ENCODE peak calls at places on chromosomes 12 and 14, in nine cellular contexts. One of them, this sample, is unnamed.

GRCh38 chr14:32472512-32473472 is 143.7 kb downstream of the AKAP6 start:
- DNase-seq in iris pigment epithelial cell: peak; percentile 86
- DNase-seq in nephron progenitor cell: no peak
- DNase-seq in CD8-positive, alpha-beta T cell: no peak
- DNase-seq in T-helper 2 cell: no peak
- DNase-seq in hepatic stellate cell: no peak
- DNase-seq in CMK: no peak
- DNase-seq in heart right ventricle: peak; percentile 31
- DNase-seq in stimulated activated CD4-positive, alpha-beta T cell treated with anti-CD3 and anti-CD28 coated beads, Interleukin-2, amount 100 ng/mL, for 48 hours: no peak
- DNase-seq in this sample: peak; percentile 68

GRCh38 chr12:44503329-44503728 is 372.8 kb downstream of the NELL2 start:
- DNase-seq in iris pigment epithelial cell: no peak
- DNase-seq in CMK: no peak
- DNase-seq in stimulated activated CD4-positive, alpha-beta T cell treated with anti-CD3 and anti-CD28 coated beads, Interleukin-2, amount 100 ng/mL, for 48 hours: no peak
- DNase-seq in heart right ventricle: no peak
- DNase-seq in CD8-positive, alpha-beta T cell: no peak
- DNase-seq in T-helper 2 cell: no peak
- DNase-seq in hepatic stellate cell: no peak
- DNase-seq in nephron progenitor cell: no peak
- DNase-seq in this sample: no peak

GRCh38 chr12:105567061-105567460 is 236.6 kb downstream of the C12orf75 start:
- DNase-seq in heart right ventricle: no peak
- DNase-seq in CD8-positive, alpha-beta T cell: no peak
- DNase-seq in nephron progenitor cell: no peak
- DNase-seq in hepatic stellate cell: no peak
- DNase-seq in CMK: no peak
- DNase-seq in stimulated activated CD4-positive, alpha-beta T cell treated with anti-CD3 and anti-CD28 coated beads, Interleukin-2, amount 100 ng/mL, for 48 hours: no peak
- DNase-seq in T-helper 2 cell: no peak
- DNase-seq in iris pigment epithelial cell: no peak
- DNase-seq in this sample: no peak

GRCh38 chr12:121712462-121713256 is at the start of gene TMEM120B:
- DNase-seq in stimulated activated CD4-positive, alpha-beta T cell treated with anti-CD3 and anti-CD28 coated beads, Interleukin-2, amount 100 ng/mL, for 48 hours: peak; percentile 82
- DNase-seq in T-helper 2 cell: peak; percentile 71
- DNase-seq in nephron progenitor cell: peak; percentile 86
- DNase-seq in iris pigment epithelial cell: peak; percentile 69
- DNase-seq in CD8-positive, alpha-beta T cell: peak; percentile 81
- DNase-seq in heart right ventricle: peak; percentile 89
- DNase-seq in CMK: peak; percentile 54
- DNase-seq in hepatic stellate cell: peak; percentile 85
- DNase-seq in this sample: peak; percentile 89

GRCh38 chr14:22606380-22606779 is 8.3 kb downstream of the ABHD4 start:
- DNase-seq in nephron progenitor cell: no peak
- DNase-seq in CD8-positive, alpha-beta T cell: no peak
- DNase-seq in heart right ventricle: no peak
- DNase-seq in CMK: no peak
- DNase-seq in iris pigment epithelial cell: no peak
- DNase-seq in hepatic stellate cell: no peak
- DNase-seq in T-helper 2 cell: no peak
- DNase-seq in stimulated activated CD4-positive, alpha-beta T cell treated with anti-CD3 and anti-CD28 coated beads, Interleukin-2, amount 100 ng/mL, for 48 hours: no peak
- DNase-seq in this sample: no peak

GRCh38 chr14:52834440-52834842 is 43.0 kb upstream of the GNPNAT1 start:
- DNase-seq in T-helper 2 cell: no peak
- DNase-seq in hepatic stellate cell: peak; percentile 61
- DNase-seq in CD8-positive, alpha-beta T cell: no peak
- DNase-seq in stimulated activated CD4-positive, alpha-beta T cell treated with anti-CD3 and anti-CD28 coated beads, Interleukin-2, amount 100 ng/mL, for 48 hours: no peak
- DNase-seq in heart right ventricle: no peak
- DNase-seq in nephron progenitor cell: no peak
- DNase-seq in iris pigment epithelial cell: peak; percentile 94
- DNase-seq in CMK: no peak
- DNase-seq in this sample: peak; percentile 22

GRCh38 chr12:57173089-57173488 is 25.7 kb upstream of the LRP1-AS start:
- DNase-seq in heart right ventricle: no peak
- DNase-seq in nephron progenitor cell: peak; percentile 45
- DNase-seq in CD8-positive, alpha-beta T cell: peak; percentile 27
- DNase-seq in iris pigment epithelial cell: no peak
- DNase-seq in hepatic stellate cell: peak; percentile 62
- DNase-seq in stimulated activated CD4-positive, alpha-beta T cell treated with anti-CD3 and anti-CD28 coated beads, Interleukin-2, amount 100 ng/mL, for 48 hours: no peak
- DNase-seq in T-helper 2 cell: no peak
- DNase-seq in CMK: no peak
- DNase-seq in this sample: peak; percentile 51

GRCh38 chr14:63343878-63344277 is 25.1 kb upstream of the GPHB5 start:
- DNase-seq in nephron progenitor cell: no peak
- DNase-seq in heart right ventricle: no peak
- DNase-seq in hepatic stellate cell: no peak
- DNase-seq in iris pigment epithelial cell: peak; percentile 53
- DNase-seq in T-helper 2 cell: no peak
- DNase-seq in CMK: no peak
- DNase-seq in stimulated activated CD4-positive, alpha-beta T cell treated with anti-CD3 and anti-CD28 coated beads, Interleukin-2, amount 100 ng/mL, for 48 hours: no peak
- DNase-seq in CD8-positive, alpha-beta T cell: no peak
- DNase-seq in this sample: no peak

GRCh38 chr12:5511644-5512584 is 80.0 kb downstream of the NTF3 start:
- DNase-seq in iris pigment epithelial cell: peak; percentile 5
- DNase-seq in T-helper 2 cell: no peak
- DNase-seq in CMK: no peak
- DNase-seq in heart right ventricle: peak; percentile 55
- DNase-seq in hepatic stellate cell: peak; percentile 40
- DNase-seq in stimulated activated CD4-positive, alpha-beta T cell treated with anti-CD3 and anti-CD28 coated beads, Interleukin-2, amount 100 ng/mL, for 48 hours: peak; percentile 4
- DNase-seq in nephron progenitor cell: peak; percentile 58
- DNase-seq in CD8-positive, alpha-beta T cell: no peak
- DNase-seq in this sample: peak; percentile 73

GRCh38 chr12:32437095-32437515 is 37.7 kb downstream of the FGD4 start:
- DNase-seq in T-helper 2 cell: no peak
- DNase-seq in hepatic stellate cell: peak; percentile 66
- DNase-seq in iris pigment epithelial cell: peak; percentile 99
- DNase-seq in stimulated activated CD4-positive, alpha-beta T cell treated with anti-CD3 and anti-CD28 coated beads, Interleukin-2, amount 100 ng/mL, for 48 hours: no peak
- DNase-seq in CMK: no peak
- DNase-seq in CD8-positive, alpha-beta T cell: no peak
- DNase-seq in heart right ventricle: no peak
- DNase-seq in nephron progenitor cell: no peak
- DNase-seq in this sample: no peak

GRCh38 chr12:47591795-47592194 is 114.0 kb downstream of the RPAP3 start:
- DNase-seq in CMK: no peak
- DNase-seq in nephron progenitor cell: no peak
- DNase-seq in hepatic stellate cell: no peak
- DNase-seq in iris pigment epithelial cell: no peak
- DNase-seq in stimulated activated CD4-positive, alpha-beta T cell treated with anti-CD3 and anti-CD28 coated beads, Interleukin-2, amount 100 ng/mL, for 48 hours: no peak
- DNase-seq in heart right ventricle: no peak
- DNase-seq in CD8-positive, alpha-beta T cell: no peak
- DNase-seq in T-helper 2 cell: no peak
- DNase-seq in this sample: no peak

GRCh38 chr12:104522985-104523719 is 66.4 kb downstream of the CHST11 start:
- DNase-seq in iris pigment epithelial cell: peak; percentile 44
- DNase-seq in hepatic stellate cell: no peak
- DNase-seq in CD8-positive, alpha-beta T cell: no peak
- DNase-seq in stimulated activated CD4-positive, alpha-beta T cell treated with anti-CD3 and anti-CD28 coated beads, Interleukin-2, amount 100 ng/mL, for 48 hours: no peak
- DNase-seq in heart right ventricle: no peak
- DNase-seq in CMK: no peak
- DNase-seq in T-helper 2 cell: no peak
- DNase-seq in nephron progenitor cell: no peak
- DNase-seq in this sample: no peak

GRCh38 chr12:57341275-57341990 is 89.4 kb downstream of the R3HDM2 start:
- DNase-seq in heart right ventricle: no peak
- DNase-seq in stimulated activated CD4-positive, alpha-beta T cell treated with anti-CD3 and anti-CD28 coated beads, Interleukin-2, amount 100 ng/mL, for 48 hours: no peak
- DNase-seq in hepatic stellate cell: no peak
- DNase-seq in nephron progenitor cell: no peak
- DNase-seq in CD8-positive, alpha-beta T cell: no peak
- DNase-seq in T-helper 2 cell: no peak
- DNase-seq in iris pigment epithelial cell: peak; percentile 89
- DNase-seq in CMK: no peak
- DNase-seq in this sample: no peak

GRCh38 chr14:78950654-78951053 is 780.5 kb downstream of the NRXN3 start:
- DNase-seq in T-helper 2 cell: no peak
- DNase-seq in CD8-positive, alpha-beta T cell: no peak
- DNase-seq in hepatic stellate cell: peak; percentile 30
- DNase-seq in stimulated activated CD4-positive, alpha-beta T cell treated with anti-CD3 and anti-CD28 coated beads, Interleukin-2, amount 100 ng/mL, for 48 hours: no peak
- DNase-seq in CMK: no peak
- DNase-seq in nephron progenitor cell: no peak
- DNase-seq in heart right ventricle: no peak
- DNase-seq in iris pigment epithelial cell: peak; percentile 73
- DNase-seq in this sample: no peak

GRCh38 chr12:54495327-54495726 is 2.2 kb upstream of the NCKAP1L start:
- DNase-seq in iris pigment epithelial cell: no peak
- DNase-seq in hepatic stellate cell: no peak
- DNase-seq in T-helper 2 cell: no peak
- DNase-seq in nephron progenitor cell: no peak
- DNase-seq in heart right ventricle: no peak
- DNase-seq in CD8-positive, alpha-beta T cell: no peak
- DNase-seq in CMK: no peak
- DNase-seq in stimulated activated CD4-positive, alpha-beta T cell treated with anti-CD3 and anti-CD28 coated beads, Interleukin-2, amount 100 ng/mL, for 48 hours: no peak
- DNase-seq in this sample: no peak

GRCh38 chr12:73731658-73732057 is 806.0 kb upstream of the ATXN7L3B start:
- DNase-seq in CMK: no peak
- DNase-seq in heart right ventricle: no peak
- DNase-seq in hepatic stellate cell: no peak
- DNase-seq in CD8-positive, alpha-beta T cell: no peak
- DNase-seq in nephron progenitor cell: no peak
- DNase-seq in T-helper 2 cell: no peak
- DNase-seq in stimulated activated CD4-positive, alpha-beta T cell treated with anti-CD3 and anti-CD28 coated beads, Interleukin-2, amount 100 ng/mL, for 48 hours: no peak
- DNase-seq in iris pigment epithelial cell: peak; percentile 16
- DNase-seq in this sample: no peak

GRCh38 chr12:27549231-27549800 is 25.3 kb downstream of the PPFIBP1 start:
- DNase-seq in T-helper 2 cell: no peak
- DNase-seq in CD8-positive, alpha-beta T cell: no peak
- DNase-seq in nephron progenitor cell: no peak
- DNase-seq in iris pigment epithelial cell: peak; percentile 90
- DNase-seq in stimulated activated CD4-positive, alpha-beta T cell treated with anti-CD3 and anti-CD28 coated beads, Interleukin-2, amount 100 ng/mL, for 48 hours: no peak
- DNase-seq in heart right ventricle: no peak
- DNase-seq in CMK: no peak
- DNase-seq in hepatic stellate cell: no peak
- DNase-seq in this sample: no peak

GRCh38 chr12:50442178-50442908 is 41.7 kb downstream of the LARP4 start:
- DNase-seq in T-helper 2 cell: no peak
- DNase-seq in hepatic stellate cell: no peak
- DNase-seq in CD8-positive, alpha-beta T cell: no peak
- DNase-seq in stimulated activated CD4-positive, alpha-beta T cell treated with anti-CD3 and anti-CD28 coated beads, Interleukin-2, amount 100 ng/mL, for 48 hours: no peak
- DNase-seq in iris pigment epithelial cell: peak; percentile 38
- DNase-seq in CMK: no peak
- DNase-seq in heart right ventricle: no peak
- DNase-seq in nephron progenitor cell: no peak
- DNase-seq in this sample: no peak

GRCh38 chr12:105705765-105706164 is 375.3 kb downstream of the C12orf75 start:
- DNase-seq in T-helper 2 cell: no peak
- DNase-seq in CD8-positive, alpha-beta T cell: no peak
- DNase-seq in nephron progenitor cell: peak; percentile 63
- DNase-seq in hepatic stellate cell: peak; percentile 29
- DNase-seq in iris pigment epithelial cell: peak; percentile 71
- DNase-seq in stimulated activated CD4-positive, alpha-beta T cell treated with anti-CD3 and anti-CD28 coated beads, Interleukin-2, amount 100 ng/mL, for 48 hours: peak; percentile 18
- DNase-seq in heart right ventricle: no peak
- DNase-seq in CMK: no peak
- DNase-seq in this sample: peak; percentile 86

GRCh38 chr12:31233061-31233730 is 92.8 kb downstream of the SINHCAF start:
- DNase-seq in nephron progenitor cell: no peak
- DNase-seq in hepatic stellate cell: no peak
- DNase-seq in CMK: no peak
- DNase-seq in T-helper 2 cell: no peak
- DNase-seq in iris pigment epithelial cell: no peak
- DNase-seq in stimulated activated CD4-positive, alpha-beta T cell treated with anti-CD3 and anti-CD28 coated beads, Interleukin-2, amount 100 ng/mL, for 48 hours: no peak
- DNase-seq in heart right ventricle: no peak
- DNase-seq in CD8-positive, alpha-beta T cell: no peak
- DNase-seq in this sample: no peak

GRCh38 chr14:86787782-86788181 is 1205.2 kb downstream of the GALC start:
- DNase-seq in CD8-positive, alpha-beta T cell: no peak
- DNase-seq in nephron progenitor cell: no peak
- DNase-seq in stimulated activated CD4-positive, alpha-beta T cell treated with anti-CD3 and anti-CD28 coated beads, Interleukin-2, amount 100 ng/mL, for 48 hours: no peak
- DNase-seq in hepatic stellate cell: no peak
- DNase-seq in CMK: no peak
- DNase-seq in heart right ventricle: no peak
- DNase-seq in T-helper 2 cell: no peak
- DNase-seq in iris pigment epithelial cell: peak; percentile 39
- DNase-seq in this sample: peak; percentile 86

GRCh38 chr12:55706840-55707671 is 648 bp downstream of the ITGA7 start:
- DNase-seq in iris pigment epithelial cell: no peak
- DNase-seq in heart right ventricle: no peak
- DNase-seq in CD8-positive, alpha-beta T cell: no peak
- DNase-seq in CMK: no peak
- DNase-seq in stimulated activated CD4-positive, alpha-beta T cell treated with anti-CD3 and anti-CD28 coated beads, Interleukin-2, amount 100 ng/mL, for 48 hours: no peak
- DNase-seq in T-helper 2 cell: no peak
- DNase-seq in nephron progenitor cell: peak; percentile 37
- DNase-seq in hepatic stellate cell: no peak
- DNase-seq in this sample: peak; percentile 44